ENCODE peak calls at places on chromosomes 5 and 9, in seven cellular contexts. L is trophoblast cell, N is IMR-90, S is neuronal stem cell, M is mesendoderm, Z is H1, I is H9. G is an unnamed sample.

GRCh38 chr9:124869986-124870560 is 8.1 kb downstream of the ARPC5L start:
- DNase-seq in L (no peak), N (peak), S (no peak), M (no peak), Z (no peak), I (no peak), G (peak)

GRCh38 chr9:37466037-37466709 is 923 bp upstream of the ZBTB5 start:
- DNase-seq in L (no peak), N (no peak), S (peak), M (peak), Z (peak), I (peak), G (peak)

GRCh38 chr5:36505021-36505420 is 101.4 kb upstream of the SLC1A3 start:
- DNase-seq in L (no peak), N (no peak), S (no peak), M (no peak), Z (no peak), I (no peak), G (no peak)

GRCh38 chr5:138233280-138233679 is 20.2 kb upstream of the CDC23 start:
- DNase-seq in L (no peak), N (no peak), S (no peak), M (no peak), Z (no peak), I (no peak), G (no peak)

GRCh38 chr5:75368391-75368790 is 31.4 kb downstream of the HMGCR start:
- DNase-seq in L (no peak), N (peak), S (no peak), M (no peak), Z (no peak), I (no peak), G (peak)

GRCh38 chr9:16563446-16563845 is 307.0 kb downstream of the BNC2 start:
- DNase-seq in L (no peak), N (peak), S (no peak), M (no peak), Z (no peak), I (no peak), G (no peak)

GRCh38 chr5:167786871-167787568 is 504.4 kb upstream of the WWC1 start:
- DNase-seq in L (no peak), N (peak), S (no peak), M (no peak), Z (no peak), I (no peak), G (no peak)

GRCh38 chr9:27665121-27665520 is 91.8 kb upstream of the C9orf72 start:
- DNase-seq in L (no peak), N (no peak), S (no peak), M (no peak), Z (no peak), I (peak), G (no peak)

DNA sequence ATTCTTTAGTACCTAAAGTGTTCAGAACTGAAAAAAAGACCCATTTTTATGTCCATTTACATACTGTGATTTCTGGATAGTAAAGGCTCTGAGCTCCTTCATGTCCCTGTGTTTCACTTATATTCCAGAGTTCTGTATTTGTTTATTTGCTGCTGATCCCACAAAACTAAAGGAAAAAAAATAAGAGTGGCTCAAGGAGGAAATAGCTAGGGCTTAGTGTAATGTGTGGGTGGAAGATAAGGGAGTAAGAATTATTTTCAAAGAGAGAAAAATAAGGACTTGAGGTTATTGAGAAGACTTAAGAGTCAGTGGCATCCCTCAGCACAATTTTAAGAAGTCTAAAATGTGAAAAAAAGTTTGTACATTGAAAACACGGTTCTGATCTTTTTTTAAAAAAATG is 46.0 kb downstream of the ENTREP1 start:
- DNase-seq in L (no peak), N (peak), S (no peak), M (no peak), Z (no peak), I (no peak), G (no peak)
- H3K23ac ChIP-seq in L (no peak), N (no peak), S (no peak), M (no peak), Z (no peak), I (no peak), G (no peak)

GRCh38 chr9:123371805-123372590 is 16.0 kb downstream of the CRB2 start:
- DNase-seq in L (no peak), N (no peak), S (no peak), M (no peak), Z (no peak), I (no peak), G (no peak)
- H3K23ac ChIP-seq in L (no peak), N (no peak), S (peak), M (peak), Z (no peak), I (no peak), G (no peak)

GRCh38 chr9:7346144-7346543 is 453.4 kb downstream of the DMAC1 start:
- DNase-seq in L (no peak), N (no peak), S (no peak), M (no peak), Z (no peak), I (no peak), G (no peak)
- H3K23ac ChIP-seq in L (no peak), N (no peak), S (no peak), M (no peak), Z (no peak), I (no peak), G (no peak)

DNA sequence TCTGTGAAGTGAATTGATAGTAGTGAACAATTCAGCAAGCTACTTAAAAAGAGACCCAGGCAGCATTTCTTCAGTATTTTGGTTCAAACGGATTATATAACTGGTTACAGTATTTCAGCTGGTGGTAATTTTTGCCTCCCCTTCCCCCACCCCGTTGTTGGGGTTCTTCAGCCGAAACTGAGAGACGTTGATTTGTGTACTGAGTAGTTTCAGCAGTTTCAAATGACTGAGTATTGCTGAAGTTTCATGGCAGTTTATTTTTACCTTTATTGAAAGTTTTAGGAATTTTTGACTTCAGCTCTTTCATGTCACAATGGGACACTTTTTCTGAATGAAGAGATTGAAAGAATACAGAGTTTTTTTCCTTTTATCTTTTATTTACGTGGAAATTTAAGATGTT is 1.7 kb downstream of the GPBP1 start:
- DNase-seq in L (no peak), N (no peak), S (no peak), M (no peak), Z (no peak), I (no peak), G (peak)
- H3K23ac ChIP-seq in L (no peak), N (peak), S (no peak), M (no peak), Z (no peak), I (no peak), G (no peak)

GRCh38 chr5:124421584-124421983 is 324.9 kb downstream of the ZNF608 start:
- DNase-seq in L (no peak), N (no peak), S (no peak), M (no peak), Z (no peak), I (no peak), G (no peak)
- H3K23ac ChIP-seq in L (no peak), N (no peak), S (no peak), M (no peak), Z (no peak), I (no peak), G (no peak)

GRCh38 chr9:114408646-114409045 is 20.9 kb upstream of the AKNA start:
- DNase-seq in L (no peak), N (no peak), S (no peak), M (no peak), Z (no peak), I (no peak), G (no peak)
- H3K23ac ChIP-seq in L (no peak), N (no peak), S (no peak), M (no peak), Z (no peak), I (no peak), G (no peak)

G was measured in mesenchymal stem cell.